ENCODE peak calls at places on chromosomes 16 and 17, in four cellular contexts. F is CD8-positive, alpha-beta T cell; P is right lobe of liver; K is HCT116. R is an unnamed sample.

GRCh38 chr17:511001-511690 is 158.5 kb upstream of the RPH3AL start:
- DNase-seq in K (no peak), P (no peak), F (no peak), R (no peak)

GRCh38 chr16:30784215-30784614 is 2.8 kb downstream of the ZNF629 start:
- DNase-seq in F (no peak), P (no peak), K (no peak), R (no peak)

GRCh38 chr16:66318505-66318904 is 48.0 kb upstream of the CDH5 start:
- DNase-seq in F (no peak), P (no peak), K (no peak), R (no peak)

GRCh38 chr17:27463235-27463677 is 7.0 kb downstream of the KSR1 start:
- DNase-seq in P (no peak), F (no peak), K (no peak), R (no peak)

GRCh38 chr17:61139219-61139618 is 260.4 kb upstream of the TBX2 start:
- DNase-seq in K (no peak), P (no peak), F (peak; percentile 19), R (no peak)

GRCh38 chr17:146983-147761 is 9.8 kb downstream of the SCGB1C2 start:
- DNase-seq in K (no peak), P (peak; percentile 18), F (no peak), R (peak; percentile 1)

GRCh38 chr17:73798111-73798748 is 154.0 kb upstream of the SDK2 start:
- DNase-seq in F (no peak), P (peak; percentile 51), K (no peak), R (no peak)

GRCh38 chr17:57675988-57676387 is 69.1 kb downstream of the CCDC182 start:
- DNase-seq in F (no peak), P (no peak), K (no peak), R (no peak)

GRCh38 chr17:66302761-66303626 is 581 bp downstream of the PRKCA start:
- DNase-seq in F (peak; percentile 10), P (peak; percentile 66), K (no peak), R (peak; percentile 23)

GRCh38 chr17:61317779-61318178 is 81.9 kb upstream of the TBX2 start:
- DNase-seq in P (no peak), K (no peak), F (no peak), R (no peak)

GRCh38 chr16:19219836-19220235 is 51.8 kb downstream of the SYT17 start:
- DNase-seq in P (no peak), K (no peak), F (no peak), R (no peak)

GRCh38 chr16:67238806-67239470 is 8.3 kb downstream of the FHOD1 start:
- DNase-seq in P (no peak), F (no peak), K (no peak), R (no peak)

GRCh38 chr17:42878123-42878880 is 22.3 kb upstream of the G6PC1 start:
- DNase-seq in F (no peak), P (peak; percentile 75), K (no peak), R (no peak)

GRCh38 chr16:57537194-57537505 is 779 bp upstream of the CCDC102A start:
- DNase-seq in P (no peak), K (no peak), F (no peak), R (no peak)

GRCh38 chr16:57538235-57538711 is 1.9 kb upstream of the CCDC102A start:
- DNase-seq in P (no peak), F (no peak), K (no peak), R (no peak)

GRCh38 chr16:57536306-57537193 is at the start of gene CCDC102A:
- DNase-seq in P (no peak), F (no peak), K (no peak), R (no peak)

GRCh38 chr16:57539072-57539796 is 2.9 kb upstream of the CCDC102A start:
- DNase-seq in F (no peak), K (no peak), P (no peak), R (no peak)

GRCh38 chr16:57537596-57538234 is 1.3 kb upstream of the CCDC102A start:
- DNase-seq in P (no peak), K (no peak), F (no peak), R (no peak)
- H3K27me3 ChIP-seq in P (no peaks in the 10 kb centered on the region), K (no peaks in the 10 kb centered on the region), F (no peaks in the 10 kb centered on the region), R (no peaks in the 10 kb centered on the region)

DNA sequence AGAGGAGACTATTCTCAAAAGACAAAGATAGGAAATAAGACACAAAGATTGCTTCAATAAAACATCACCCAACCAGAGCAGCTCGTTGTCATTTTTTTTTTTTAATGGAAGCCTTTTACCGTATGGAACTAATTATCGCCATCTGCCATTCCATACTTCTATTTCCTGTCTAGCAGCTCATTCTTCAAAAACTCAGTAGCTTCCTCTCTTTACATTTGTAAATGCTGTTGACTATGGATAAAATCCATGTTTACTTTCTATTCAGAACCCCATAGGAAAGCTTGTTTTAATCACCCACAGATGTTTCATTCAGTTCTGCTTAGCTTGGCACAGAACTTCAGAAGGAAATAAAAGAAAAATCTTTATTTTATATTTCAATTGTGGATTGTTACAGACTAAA is 110.0 kb upstream of the PSMD7 start:
- DNase-seq in K (no peak), F (no peak), P (no peak), R (no peak)
- H3K27ac ChIP-seq in K (no peak overlapping the region), F (no peak overlapping the region), P (no peak overlapping the region), R (no peak overlapping the region)

GRCh38 chr17:50176559-50177471 is 11.0 kb downstream of the SGCA start:
- DNase-seq in P (peak; percentile 14), K (no peak), F (no peak), R (no peak)
- TF ChIP-seq CTCF in P (no peak), K (peak; percentile 34), F (no peak), R (no peak)

GRCh38 chr16:1026057-1026783 is 44.6 kb downstream of the SOX8 start:
- DNase-seq in P (no peak), F (no peak), K (no peak), R (peak; percentile 85)
- H3K27me3 ChIP-seq in P (no peaks in the 10 kb centered on the region), F (no peaks in the 10 kb centered on the region), K (peaks cover 11% of the 10 kb centered on the region), R (no peaks in the 10 kb centered on the region)

R was measured in dorsolateral prefrontal cortex.